ENCODE peak calls at places on chromosomes 3 and 15, in eight cellular contexts. One of them, this sample, is unnamed.

GRCh38 chr3:171348121-171348520 is 112.1 kb downstream of the TNIK start:
- DNase-seq in cardiac muscle cell: peak
- DNase-seq in stimulated activated CD8-positive, alpha-beta memory T cell treated with anti-CD3 and anti-CD28 coated beads, Interleukin-4, amount 100 ng/mL, for 24 hours: no peak
- DNase-seq in bronchial epithelial cell: no peak
- DNase-seq in M059J: peak
- DNase-seq in activated CD8-positive, alpha-beta T cell treated with anti-CD3 and anti-CD28 coated beads, Interleukin-2, amount 10 ng/mL, durations not matched to agents 7 days and 5 days: no peak
- DNase-seq in heart left ventricle: no peak
- DNase-seq in kidney tubule cell: no peak
- DNase-seq in this sample: peak

GRCh38 chr3:45949432-45949831 is 6.2 kb downstream of the CXCR6 start:
- DNase-seq in kidney tubule cell: no peak
- DNase-seq in stimulated activated CD8-positive, alpha-beta memory T cell treated with anti-CD3 and anti-CD28 coated beads, Interleukin-4, amount 100 ng/mL, for 24 hours: no peak
- DNase-seq in bronchial epithelial cell: no peak
- DNase-seq in cardiac muscle cell: no peak
- DNase-seq in activated CD8-positive, alpha-beta T cell treated with anti-CD3 and anti-CD28 coated beads, Interleukin-2, amount 10 ng/mL, durations not matched to agents 7 days and 5 days: no peak
- DNase-seq in heart left ventricle: no peak
- DNase-seq in M059J: no peak
- DNase-seq in this sample: no peak

GRCh38 chr15:25242166-25242879 is 196.5 kb downstream of the UBE3A start:
- DNase-seq in M059J: no peak
- DNase-seq in kidney tubule cell: no peak
- DNase-seq in stimulated activated CD8-positive, alpha-beta memory T cell treated with anti-CD3 and anti-CD28 coated beads, Interleukin-4, amount 100 ng/mL, for 24 hours: no peak
- DNase-seq in bronchial epithelial cell: no peak
- DNase-seq in cardiac muscle cell: no peak
- DNase-seq in activated CD8-positive, alpha-beta T cell treated with anti-CD3 and anti-CD28 coated beads, Interleukin-2, amount 10 ng/mL, durations not matched to agents 7 days and 5 days: no peak
- DNase-seq in heart left ventricle: peak
- DNase-seq in this sample: no peak

GRCh38 chr3:13020159-13020558 is 53.1 kb downstream of the IQSEC1 start:
- DNase-seq in heart left ventricle: no peak
- DNase-seq in M059J: peak
- DNase-seq in bronchial epithelial cell: no peak
- DNase-seq in cardiac muscle cell: no peak
- DNase-seq in activated CD8-positive, alpha-beta T cell treated with anti-CD3 and anti-CD28 coated beads, Interleukin-2, amount 10 ng/mL, durations not matched to agents 7 days and 5 days: no peak
- DNase-seq in kidney tubule cell: no peak
- DNase-seq in stimulated activated CD8-positive, alpha-beta memory T cell treated with anti-CD3 and anti-CD28 coated beads, Interleukin-4, amount 100 ng/mL, for 24 hours: no peak
- DNase-seq in this sample: no peak

GRCh38 chr15:40493089-40493840 is 22.5 kb downstream of the CHST14 start:
- DNase-seq in heart left ventricle: no peak
- DNase-seq in kidney tubule cell: peak
- DNase-seq in stimulated activated CD8-positive, alpha-beta memory T cell treated with anti-CD3 and anti-CD28 coated beads, Interleukin-4, amount 100 ng/mL, for 24 hours: peak
- DNase-seq in activated CD8-positive, alpha-beta T cell treated with anti-CD3 and anti-CD28 coated beads, Interleukin-2, amount 10 ng/mL, durations not matched to agents 7 days and 5 days: peak
- DNase-seq in bronchial epithelial cell: peak
- DNase-seq in M059J: peak
- DNase-seq in cardiac muscle cell: no peak
- DNase-seq in this sample: no peak

GRCh38 chr3:49785565-49786356 is 581 bp downstream of the IP6K1 start:
- DNase-seq in bronchial epithelial cell: no peak
- DNase-seq in stimulated activated CD8-positive, alpha-beta memory T cell treated with anti-CD3 and anti-CD28 coated beads, Interleukin-4, amount 100 ng/mL, for 24 hours: no peak
- DNase-seq in heart left ventricle: no peak
- DNase-seq in kidney tubule cell: peak
- DNase-seq in activated CD8-positive, alpha-beta T cell treated with anti-CD3 and anti-CD28 coated beads, Interleukin-2, amount 10 ng/mL, durations not matched to agents 7 days and 5 days: peak
- DNase-seq in cardiac muscle cell: peak
- DNase-seq in M059J: peak
- DNase-seq in this sample: peak

GRCh38 chr3:21894459-21895083 is 143.6 kb upstream of the ZNF385D start:
- DNase-seq in bronchial epithelial cell: peak
- DNase-seq in heart left ventricle: no peak
- DNase-seq in kidney tubule cell: peak
- DNase-seq in cardiac muscle cell: peak
- DNase-seq in stimulated activated CD8-positive, alpha-beta memory T cell treated with anti-CD3 and anti-CD28 coated beads, Interleukin-4, amount 100 ng/mL, for 24 hours: no peak
- DNase-seq in M059J: peak
- DNase-seq in activated CD8-positive, alpha-beta T cell treated with anti-CD3 and anti-CD28 coated beads, Interleukin-2, amount 10 ng/mL, durations not matched to agents 7 days and 5 days: no peak
- DNase-seq in this sample: peak

GRCh38 chr3:184361532-184361931 is at the start of the genes CLCN2 and POLR2H:
- DNase-seq in activated CD8-positive, alpha-beta T cell treated with anti-CD3 and anti-CD28 coated beads, Interleukin-2, amount 10 ng/mL, durations not matched to agents 7 days and 5 days: peak
- DNase-seq in kidney tubule cell: peak
- DNase-seq in stimulated activated CD8-positive, alpha-beta memory T cell treated with anti-CD3 and anti-CD28 coated beads, Interleukin-4, amount 100 ng/mL, for 24 hours: peak
- DNase-seq in heart left ventricle: peak
- DNase-seq in M059J: peak
- DNase-seq in bronchial epithelial cell: no peak
- DNase-seq in cardiac muscle cell: peak
- DNase-seq in this sample: peak

GRCh38 chr3:188584162-188584529 is 430.2 kb downstream of the LPP start:
- DNase-seq in bronchial epithelial cell: peak
- DNase-seq in heart left ventricle: no peak
- DNase-seq in M059J: peak
- DNase-seq in stimulated activated CD8-positive, alpha-beta memory T cell treated with anti-CD3 and anti-CD28 coated beads, Interleukin-4, amount 100 ng/mL, for 24 hours: no peak
- DNase-seq in activated CD8-positive, alpha-beta T cell treated with anti-CD3 and anti-CD28 coated beads, Interleukin-2, amount 10 ng/mL, durations not matched to agents 7 days and 5 days: no peak
- DNase-seq in cardiac muscle cell: peak
- DNase-seq in kidney tubule cell: peak
- DNase-seq in this sample: peak

GRCh38 chr15:31279221-31280036 is 47.2 kb upstream of the KLF13 start:
- DNase-seq in bronchial epithelial cell: peak
- DNase-seq in heart left ventricle: no peak
- DNase-seq in kidney tubule cell: no peak
- DNase-seq in stimulated activated CD8-positive, alpha-beta memory T cell treated with anti-CD3 and anti-CD28 coated beads, Interleukin-4, amount 100 ng/mL, for 24 hours: no peak
- DNase-seq in cardiac muscle cell: no peak
- DNase-seq in activated CD8-positive, alpha-beta T cell treated with anti-CD3 and anti-CD28 coated beads, Interleukin-2, amount 10 ng/mL, durations not matched to agents 7 days and 5 days: peak
- DNase-seq in M059J: no peak
- DNase-seq in this sample: no peak

GRCh38 chr3:156628095-156628690 is 46.2 kb upstream of the TIPARP start:
- DNase-seq in cardiac muscle cell: peak
- DNase-seq in heart left ventricle: no peak
- DNase-seq in kidney tubule cell: peak
- DNase-seq in bronchial epithelial cell: peak
- DNase-seq in M059J: no peak
- DNase-seq in stimulated activated CD8-positive, alpha-beta memory T cell treated with anti-CD3 and anti-CD28 coated beads, Interleukin-4, amount 100 ng/mL, for 24 hours: no peak
- DNase-seq in activated CD8-positive, alpha-beta T cell treated with anti-CD3 and anti-CD28 coated beads, Interleukin-2, amount 10 ng/mL, durations not matched to agents 7 days and 5 days: no peak
- DNase-seq in this sample: no peak

GRCh38 chr3:169241928-169242751 is 421.4 kb downstream of the MECOM start:
- DNase-seq in stimulated activated CD8-positive, alpha-beta memory T cell treated with anti-CD3 and anti-CD28 coated beads, Interleukin-4, amount 100 ng/mL, for 24 hours: no peak
- DNase-seq in kidney tubule cell: peak
- DNase-seq in bronchial epithelial cell: peak
- DNase-seq in activated CD8-positive, alpha-beta T cell treated with anti-CD3 and anti-CD28 coated beads, Interleukin-2, amount 10 ng/mL, durations not matched to agents 7 days and 5 days: no peak
- DNase-seq in heart left ventricle: peak
- DNase-seq in M059J: peak
- DNase-seq in cardiac muscle cell: peak
- DNase-seq in this sample: peak

GRCh38 chr3:182533394-182533793 is 259.9 kb upstream of the ATP11B start:
- DNase-seq in activated CD8-positive, alpha-beta T cell treated with anti-CD3 and anti-CD28 coated beads, Interleukin-2, amount 10 ng/mL, durations not matched to agents 7 days and 5 days: no peak
- DNase-seq in stimulated activated CD8-positive, alpha-beta memory T cell treated with anti-CD3 and anti-CD28 coated beads, Interleukin-4, amount 100 ng/mL, for 24 hours: no peak
- DNase-seq in heart left ventricle: no peak
- DNase-seq in M059J: peak
- DNase-seq in bronchial epithelial cell: peak
- DNase-seq in kidney tubule cell: peak
- DNase-seq in cardiac muscle cell: no peak
- DNase-seq in this sample: no peak

GRCh38 chr3:187994221-187995085 is 159.5 kb upstream of the LPP start:
- DNase-seq in kidney tubule cell: peak
- DNase-seq in cardiac muscle cell: no peak
- DNase-seq in stimulated activated CD8-positive, alpha-beta memory T cell treated with anti-CD3 and anti-CD28 coated beads, Interleukin-4, amount 100 ng/mL, for 24 hours: no peak
- DNase-seq in activated CD8-positive, alpha-beta T cell treated with anti-CD3 and anti-CD28 coated beads, Interleukin-2, amount 10 ng/mL, durations not matched to agents 7 days and 5 days: peak
- DNase-seq in M059J: peak
- DNase-seq in bronchial epithelial cell: no peak
- DNase-seq in heart left ventricle: no peak
- DNase-seq in this sample: peak

GRCh38 chr3:101803939-101804338 is 24.9 kb downstream of the NXPE3 start:
- DNase-seq in bronchial epithelial cell: no peak
- DNase-seq in kidney tubule cell: no peak
- DNase-seq in activated CD8-positive, alpha-beta T cell treated with anti-CD3 and anti-CD28 coated beads, Interleukin-2, amount 10 ng/mL, durations not matched to agents 7 days and 5 days: no peak
- DNase-seq in heart left ventricle: no peak
- DNase-seq in stimulated activated CD8-positive, alpha-beta memory T cell treated with anti-CD3 and anti-CD28 coated beads, Interleukin-4, amount 100 ng/mL, for 24 hours: no peak
- DNase-seq in M059J: no peak
- DNase-seq in cardiac muscle cell: no peak
- DNase-seq in this sample: no peak

GRCh38 chr3:196471551-196471950 is 32.0 kb downstream of the RNF168 start:
- DNase-seq in kidney tubule cell: peak
- DNase-seq in heart left ventricle: no peak
- DNase-seq in bronchial epithelial cell: no peak
- DNase-seq in stimulated activated CD8-positive, alpha-beta memory T cell treated with anti-CD3 and anti-CD28 coated beads, Interleukin-4, amount 100 ng/mL, for 24 hours: no peak
- DNase-seq in cardiac muscle cell: no peak
- DNase-seq in activated CD8-positive, alpha-beta T cell treated with anti-CD3 and anti-CD28 coated beads, Interleukin-2, amount 10 ng/mL, durations not matched to agents 7 days and 5 days: no peak
- DNase-seq in M059J: peak
- DNase-seq in this sample: peak

GRCh38 chr15:73388256-73388781 is 19.6 kb upstream of the HCN4 start:
- DNase-seq in cardiac muscle cell: peak
- DNase-seq in M059J: peak
- DNase-seq in activated CD8-positive, alpha-beta T cell treated with anti-CD3 and anti-CD28 coated beads, Interleukin-2, amount 10 ng/mL, durations not matched to agents 7 days and 5 days: no peak
- DNase-seq in kidney tubule cell: peak
- DNase-seq in bronchial epithelial cell: peak
- DNase-seq in stimulated activated CD8-positive, alpha-beta memory T cell treated with anti-CD3 and anti-CD28 coated beads, Interleukin-4, amount 100 ng/mL, for 24 hours: no peak
- DNase-seq in heart left ventricle: no peak
- DNase-seq in this sample: peak

GRCh38 chr15:25801586-25802284 is 61.4 kb downstream of the ATP10A start:
- DNase-seq in stimulated activated CD8-positive, alpha-beta memory T cell treated with anti-CD3 and anti-CD28 coated beads, Interleukin-4, amount 100 ng/mL, for 24 hours: no peak
- DNase-seq in heart left ventricle: no peak
- DNase-seq in activated CD8-positive, alpha-beta T cell treated with anti-CD3 and anti-CD28 coated beads, Interleukin-2, amount 10 ng/mL, durations not matched to agents 7 days and 5 days: no peak
- DNase-seq in M059J: no peak
- DNase-seq in kidney tubule cell: no peak
- DNase-seq in cardiac muscle cell: no peak
- DNase-seq in bronchial epithelial cell: no peak
- DNase-seq in this sample: no peak

GRCh38 chr3:136898954-136899353 is 36.9 kb downstream of the NCK1 start:
- DNase-seq in kidney tubule cell: no peak
- DNase-seq in M059J: peak
- DNase-seq in heart left ventricle: no peak
- DNase-seq in activated CD8-positive, alpha-beta T cell treated with anti-CD3 and anti-CD28 coated beads, Interleukin-2, amount 10 ng/mL, durations not matched to agents 7 days and 5 days: no peak
- DNase-seq in bronchial epithelial cell: no peak
- DNase-seq in cardiac muscle cell: no peak
- DNase-seq in stimulated activated CD8-positive, alpha-beta memory T cell treated with anti-CD3 and anti-CD28 coated beads, Interleukin-4, amount 100 ng/mL, for 24 hours: no peak
- DNase-seq in this sample: no peak

GRCh38 chr3:53744351-53744750 is 101.9 kb downstream of the CHDH start:
- DNase-seq in bronchial epithelial cell: no peak
- DNase-seq in M059J: no peak
- DNase-seq in activated CD8-positive, alpha-beta T cell treated with anti-CD3 and anti-CD28 coated beads, Interleukin-2, amount 10 ng/mL, durations not matched to agents 7 days and 5 days: no peak
- DNase-seq in heart left ventricle: no peak
- DNase-seq in stimulated activated CD8-positive, alpha-beta memory T cell treated with anti-CD3 and anti-CD28 coated beads, Interleukin-4, amount 100 ng/mL, for 24 hours: no peak
- DNase-seq in kidney tubule cell: peak
- DNase-seq in cardiac muscle cell: no peak
- DNase-seq in this sample: no peak

GRCh38 chr15:82833283-82833682 is 23.9 kb downstream of the WHAMM start:
- DNase-seq in cardiac muscle cell: no peak
- DNase-seq in heart left ventricle: no peak
- DNase-seq in M059J: no peak
- DNase-seq in bronchial epithelial cell: no peak
- DNase-seq in activated CD8-positive, alpha-beta T cell treated with anti-CD3 and anti-CD28 coated beads, Interleukin-2, amount 10 ng/mL, durations not matched to agents 7 days and 5 days: peak
- DNase-seq in kidney tubule cell: no peak
- DNase-seq in stimulated activated CD8-positive, alpha-beta memory T cell treated with anti-CD3 and anti-CD28 coated beads, Interleukin-4, amount 100 ng/mL, for 24 hours: no peak
- DNase-seq in this sample: no peak